ENCODE peak calls at places on chromosomes 3 and 15, in seven cellular contexts. I is choroid plexus epithelial cell, F is testis, R is esophagus squamous epithelium, P is B cell, B is GM23338, Q is transverse colon. U is an unnamed sample.

GRCh38 chr3:128495435-128495970 is 2.5 kb upstream of the GATA2 start:
- DNase-seq in I (no peak), F (no peak), R (no peak), P (no peak), B (no peak), Q (no peak), U (no peak)

GRCh38 chr15:66839511-66840112 is 137.6 kb downstream of the SMAD6 start:
- DNase-seq in I (no peak), F (no peak), R (no peak), P (no peak), B (no peak), Q (peak; percentile 1), U (no peak)

GRCh38 chr3:150346956-150347863 is 60.9 kb upstream of the TSC22D2 start:
- DNase-seq in I (peak; percentile 53), F (no peak), R (no peak), P (no peak), B (no peak), Q (no peak), U (no peak)

GRCh38 chr3:61422945-61423740 is 138.2 kb upstream of the PTPRG start:
- DNase-seq in I (no peak), F (no peak), R (no peak), P (no peak), B (no peak), Q (no peak), U (no peak)

GRCh38 chr3:81580399-81580798 is 181.0 kb downstream of the GBE1 start:
- DNase-seq in I (no peak), F (no peak), R (no peak), P (no peak), B (peak; percentile 16), Q (no peak), U (no peak)

GRCh38 chr15:33612721-33613304 is 302.0 kb downstream of the RYR3 start:
- DNase-seq in I (no peak), F (no peak), R (no peak), P (no peak), B (peak; percentile 29), Q (no peak), U (no peak)

GRCh38 chr3:127233371-127233770 is 40.4 kb downstream of the PRR23E start:
- DNase-seq in I (no peak), F (peak; percentile 36), R (no peak), P (no peak), B (peak; percentile 70), Q (no peak), U (no peak)

GRCh38 chr3:42690191-42690590 is 4.9 kb downstream of the KLHL40 start:
- DNase-seq in I (no peak), F (no peak), R (no peak), P (no peak), B (no peak), Q (no peak), U (no peak)

GRCh38 chr15:67685008-67685599 is 140.2 kb upstream of the SKOR1 start:
- DNase-seq in I (peak; percentile 58), F (no peak), R (no peak), P (peak; percentile 17), B (peak; percentile 73), Q (no peak), U (peak; percentile 31)

GRCh38 chr3:23249961-23250360 is 46.8 kb downstream of the UBE2E2 start:
- DNase-seq in I (no peak), F (no peak), R (no peak), P (no peak), B (no peak), Q (no peak), U (no peak)

GRCh38 chr3:30692498-30693130 is 86.2 kb downstream of the TGFBR2 start:
- DNase-seq in I (no peak), F (no peak), R (no peak), P (no peak), B (no peak), Q (no peak), U (no peak)

GRCh38 chr15:25764980-25765735 is 98.0 kb downstream of the ATP10A start:
- DNase-seq in I (no peak), F (no peak), R (no peak), P (no peak), B (no peak), Q (no peak), U (no peak)

GRCh38 chr3:161372321-161373260 is 1.3 kb upstream of the SPTSSB start:
- DNase-seq in I (peak; percentile 15), F (peak; percentile 15), R (no peak), P (peak; percentile 4), B (peak; percentile 69), Q (no peak), U (no peak)

GRCh38 chr15:91942676-91943417 is 89.3 kb downstream of the SLCO3A1 start:
- DNase-seq in I (peak; percentile 33), F (peak; percentile 79), R (peak; percentile 8), P (no peak), B (no peak), Q (peak; percentile 84), U (peak; percentile 64)

GRCh38 chr3:194382196-194382891 is 12.8 kb upstream of the LRRC15 start:
- DNase-seq in I (no peak), F (no peak), R (no peak), P (no peak), B (no peak), Q (no peak), U (no peak)

GRCh38 chr3:66110840-66111239 is 72.1 kb upstream of the MAGI1 start:
- DNase-seq in I (peak; percentile 84), F (no peak), R (no peak), P (no peak), B (peak; percentile 65), Q (no peak), U (no peak)

GRCh38 chr15:45660231-45660979 is 25.6 kb downstream of the SQOR start:
- DNase-seq in I (no peak), F (no peak), R (no peak), P (no peak), B (peak; percentile 36), Q (peak; percentile 48), U (peak; percentile 31)

GRCh38 chr3:179450321-179450720 is 949 bp downstream of the GNB4 start:
- DNase-seq in I (peak; percentile 39), F (no peak), R (no peak), P (no peak), B (no peak), Q (no peak), U (peak; percentile 3)

GRCh38 chr3:50139718-50140423 is 15.3 kb upstream of the SEMA3F start:
- DNase-seq in I (no peak), F (no peak), R (no peak), P (no peak), B (no peak), Q (no peak), U (no peak)

GRCh38 chr15:63507878-63508818 is 3.8 kb downstream of the USP3 start:
- DNase-seq in I (no peak), F (no peak), R (no peak), P (no peak), B (no peak), Q (no peak), U (no peak)

GRCh38 chr3:16300282-16300681 is 35.3 kb downstream of the OXNAD1 start:
- DNase-seq in I (no peak), F (no peak), R (no peak), P (no peak), B (no peak), Q (no peak), U (no peak)

GRCh38 chr3:63970596-63971468 is 52.5 kb downstream of the PSMD6 start:
- DNase-seq in I (no peak), F (no peak), R (no peak), P (no peak), B (peak; percentile 58), Q (no peak), U (no peak)

GRCh38 chr3:52830535-52831258 is at the start of gene ITIH4:
- DNase-seq in I (no peak), F (no peak), R (no peak), P (no peak), B (peak; percentile 21), Q (no peak), U (no peak)

GRCh38 chr3:181999314-181999713 is 287.6 kb downstream of the SOX2 start:
- DNase-seq in I (no peak), F (no peak), R (no peak), P (no peak), B (no peak), Q (no peak), U (no peak)

GRCh38 chr3:46344476-46344875 is 9.4 kb upstream of the CCR2 start:
- DNase-seq in I (no peak), F (no peak), R (no peak), P (no peak), B (no peak), Q (no peak), U (no peak)

GRCh38 chr3:37779289-37780152 is 82.2 kb upstream of the CTDSPL start:
- DNase-seq in I (peak; percentile 94), F (no peak), R (no peak), P (peak; percentile 30), B (peak; percentile 91), Q (no peak), U (peak; percentile 61)
- TF ChIP-seq CTCF in I (peak; percentile 97), F (peak; percentile 83), R (peak; percentile 75), P (peak; percentile 75), B (peak; percentile 94), Q (peak; percentile 82), U (peak; percentile 91)

GRCh38 chr3:43774799-43775198 is 84.1 kb downstream of the ABHD5 start:
- DNase-seq in I (no peak), F (no peak), R (no peak), P (no peak), B (no peak), Q (no peak), U (no peak)
- TF ChIP-seq CTCF in I (no peak), F (no peak), R (no peak), P (no peak), B (no peak), Q (no peak), U (no peak)

DNA sequence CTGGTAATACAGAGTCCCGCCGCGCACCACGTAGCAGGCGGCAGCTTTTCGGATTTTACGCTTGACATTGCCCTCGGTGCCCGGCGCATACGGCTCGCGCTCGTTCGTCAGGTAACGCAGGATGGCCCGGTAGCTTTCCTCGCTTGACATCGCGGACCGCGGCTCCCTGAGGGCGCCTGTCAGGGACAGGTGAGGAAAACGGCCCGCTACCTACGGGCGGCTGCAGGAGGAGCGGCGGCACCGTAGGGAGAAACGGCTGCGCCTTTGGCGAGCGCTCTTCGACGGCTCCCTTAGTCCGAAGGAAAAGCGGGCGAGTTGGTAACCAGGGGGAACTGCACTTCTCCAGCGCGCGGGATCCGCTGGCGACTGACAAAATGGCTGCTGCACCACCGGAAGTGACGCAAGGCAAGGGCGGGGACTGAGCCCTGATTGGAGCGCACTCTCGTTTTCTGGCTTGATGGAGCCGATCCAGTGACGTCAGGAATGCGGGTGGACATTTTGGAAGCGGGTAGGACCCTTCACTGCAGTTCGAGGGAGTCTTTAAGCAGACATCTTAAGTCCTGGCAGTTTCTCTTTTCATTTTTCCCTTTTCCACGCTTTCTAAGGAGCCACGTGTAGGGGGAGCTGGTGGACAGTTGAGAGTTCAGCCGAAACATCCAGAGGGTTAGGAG is at the start of gene ZBTB11:
- DNase-seq in I (peak; percentile 100), F (peak; percentile 100), R (no peak), P (peak; percentile 99), B (peak; percentile 100), Q (peak; percentile 100), U (peak; percentile 100)
- TF ChIP-seq CTCF in I (peak; percentile 68), F (peak; percentile 37), R (peak; percentile 35), P (no peak), B (peak; percentile 53), Q (peak; percentile 18), U (peak; percentile 68)

DNA sequence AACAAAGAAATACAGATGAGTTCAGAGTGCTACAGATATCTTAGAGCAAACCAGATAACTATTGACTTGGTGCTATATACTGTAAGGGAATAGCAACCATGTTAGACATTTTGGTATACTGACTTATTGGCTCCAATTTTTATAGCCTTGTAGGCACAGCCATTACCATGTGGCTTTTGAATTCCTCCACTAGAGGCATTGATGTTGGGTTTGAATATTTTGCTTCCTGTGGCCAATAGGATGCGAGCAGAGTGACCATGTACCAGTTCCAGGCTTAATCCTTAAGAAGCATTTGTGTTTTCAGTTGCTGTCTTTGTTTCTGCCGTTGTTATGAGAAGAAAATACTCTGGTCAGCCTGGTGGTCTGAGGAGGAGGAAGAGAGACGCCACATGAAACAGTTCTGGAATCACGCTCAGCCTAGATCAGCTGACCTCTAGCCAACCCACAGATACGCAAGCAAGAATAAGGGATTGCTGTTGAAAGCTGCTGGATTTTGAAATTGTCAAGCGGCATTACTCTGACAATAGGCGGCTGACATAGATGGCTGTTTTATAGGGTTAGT is 109.4 kb upstream of the TNIK start:
- DNase-seq in I (no peak), F (no peak), R (no peak), P (no peak), B (no peak), Q (no peak), U (no peak)
- TF ChIP-seq CTCF in I (peak; percentile 8), F (no peak), R (no peak), P (no peak), B (peak; percentile 14), Q (no peak), U (peak; percentile 37)